ENCODE peak calls at places on chromosome 5, in nine cellular contexts. M is bronchial epithelial cell, U is dorsolateral prefrontal cortex, W is Panc1, Q is GM12865, S is GM10248, E is spleen, N is heart left ventricle, K is ovary. X is an unnamed sample.

GRCh38 chr5:151868451-151868850 is 56.2 kb downstream of the GLRA1 start:
- DNase-seq in M (no peak), U (no peak), W (no peak), Q (peak), S (no peak), E (no peak), N (no peak), K (no peak), X (no peak)

GRCh38 chr5:43680286-43680685 is 77.3 kb downstream of the NNT start:
- DNase-seq in M (no peak), U (no peak), W (no peak), Q (no peak), S (no peak), E (no peak), N (no peak), K (no peak), X (no peak)

GRCh38 chr5:5042786-5043185 is 97.3 kb upstream of the ADAMTS16 start:
- DNase-seq in M (no peak), U (no peak), W (no peak), Q (no peak), S (no peak), E (no peak), N (no peak), K (no peak), X (no peak)

GRCh38 chr5:36703245-36703860 is 96.9 kb downstream of the SLC1A3 start:
- DNase-seq in M (no peak), U (no peak), W (no peak), Q (no peak), S (no peak), E (no peak), N (peak), K (no peak), X (no peak)

GRCh38 chr5:56147679-56148230 is 85.4 kb downstream of the ANKRD55 start:
- DNase-seq in M (no peak), U (no peak), W (no peak), Q (no peak), S (no peak), E (no peak), N (no peak), K (no peak), X (no peak)

GRCh38 chr5:151086192-151086869 is 5.5 kb upstream of the TNIP1 start:
- DNase-seq in M (peak), U (no peak), W (no peak), Q (no peak), S (no peak), E (peak), N (peak), K (no peak), X (no peak)

GRCh38 chr5:135035678-135036030 is 1.6 kb upstream of the PITX1 start:
- DNase-seq in M (no peak), U (no peak), W (no peak), Q (no peak), S (no peak), E (no peak), N (no peak), K (no peak), X (no peak)

GRCh38 chr5:59483971-59484472 is 409.5 kb downstream of the PDE4D start:
- DNase-seq in M (peak), U (no peak), W (no peak), Q (no peak), S (no peak), E (no peak), N (no peak), K (no peak), X (no peak)

GRCh38 chr5:98320317-98320716 is 453.1 kb upstream of the RGMB start:
- DNase-seq in M (no peak), U (no peak), W (no peak), Q (no peak), S (no peak), E (no peak), N (no peak), K (no peak), X (no peak)

GRCh38 chr5:17441351-17441750 is 56.7 kb upstream of the TAF11L2 start:
- DNase-seq in M (no peak), U (no peak), W (no peak), Q (no peak), S (no peak), E (no peak), N (no peak), K (no peak), X (no peak)

GRCh38 chr5:168948746-168949145 is 352.2 kb downstream of the SLIT3 start:
- DNase-seq in M (peak), U (no peak), W (no peak), Q (no peak), S (no peak), E (no peak), N (no peak), K (no peak), X (no peak)

GRCh38 chr5:41973887-41974286 is 48.8 kb downstream of the FBXO4 start:
- DNase-seq in M (no peak), U (no peak), W (no peak), Q (no peak), S (no peak), E (no peak), N (no peak), K (no peak), X (no peak)

GRCh38 chr5:41967401-41967800 is 42.3 kb downstream of the FBXO4 start:
- DNase-seq in M (no peak), U (no peak), W (no peak), Q (no peak), S (no peak), E (no peak), N (no peak), K (no peak), X (no peak)

GRCh38 chr5:41966706-41967105 is 41.6 kb downstream of the FBXO4 start:
- DNase-seq in M (no peak), U (no peak), W (no peak), Q (no peak), S (no peak), E (no peak), N (no peak), K (no peak), X (no peak)

GRCh38 chr5:41973087-41973486 is 48.0 kb downstream of the FBXO4 start:
- DNase-seq in M (no peak), U (no peak), W (no peak), Q (no peak), S (no peak), E (no peak), N (no peak), K (no peak), X (no peak)

DNA sequence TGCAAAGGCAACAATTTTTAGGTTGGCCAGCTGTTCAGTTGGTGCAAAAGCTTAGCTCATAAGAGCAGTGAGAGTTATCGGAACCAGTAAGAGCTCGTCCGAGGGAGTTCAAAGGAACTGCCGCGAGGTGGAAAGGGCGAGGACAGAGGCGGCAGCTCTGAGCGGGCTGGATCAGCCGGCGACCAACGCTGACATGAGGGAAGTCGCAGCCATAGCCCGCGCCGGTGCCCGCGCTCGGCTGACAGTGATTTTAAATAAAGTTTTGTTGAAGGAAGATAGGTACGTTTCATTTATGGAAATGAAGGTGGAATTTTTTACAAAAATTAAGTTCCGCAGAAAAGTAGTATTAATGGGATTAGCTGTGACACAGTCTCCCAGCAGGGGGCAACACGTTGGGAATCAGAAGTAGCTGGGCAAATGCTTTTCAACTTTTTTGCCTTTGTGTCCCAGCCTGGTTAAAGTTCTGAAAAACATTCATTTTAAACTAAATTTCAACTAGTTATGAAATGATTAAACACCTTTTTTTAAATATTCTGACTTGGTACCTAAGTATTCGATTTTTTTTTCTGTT is 43.2 kb downstream of the FBXO4 start:
- DNase-seq in M (no peak), U (no peak), W (no peak), Q (no peak), S (no peak), E (no peak), N (no peak), K (no peak), X (no peak)
- TF ChIP-seq CTCF in M (no peak), U (no peak), W (no peak), Q (no peak), S (no peak), E (no peak), N (no peak), K (no peak), X (no peak)

GRCh38 chr5:177507596-177508216 is 1.9 kb downstream of the DOK3 start:
- DNase-seq in M (no peak), U (no peak), W (no peak), Q (peak), S (no peak), E (peak), N (no peak), K (no peak), X (no peak)

GRCh38 chr5:177508217-177508611 is 1.4 kb downstream of the DOK3 start:
- DNase-seq in M (no peak), U (no peak), W (no peak), Q (peak), S (no peak), E (peak), N (no peak), K (no peak), X (no peak)

GRCh38 chr5:177505075-177505474 is 4.6 kb downstream of the DOK3 start:
- DNase-seq in M (no peak), U (no peak), W (no peak), Q (no peak), S (no peak), E (peak), N (no peak), K (no peak), X (no peak)

GRCh38 chr5:177508837-177509236 is 789 bp downstream of the DOK3 start:
- DNase-seq in M (no peak), U (no peak), W (no peak), Q (peak), S (peak), E (peak), N (no peak), K (no peak), X (peak)

GRCh38 chr5:177507165-177507564 is 2.5 kb downstream of the DOK3 start:
- DNase-seq in M (no peak), U (no peak), W (no peak), Q (peak), S (no peak), E (no peak), N (no peak), K (no peak), X (no peak)
- TF ChIP-seq CTCF in M (peak), U (no peak), W (no peak), Q (peak), S (peak), E (no peak), N (no peak), K (no peak), X (no peak)

GRCh38 chr5:172059661-172060100 is 53.2 kb upstream of the FBXW11 start:
- DNase-seq in M (peak), U (no peak), W (no peak), Q (no peak), S (no peak), E (no peak), N (no peak), K (no peak), X (no peak)
- TF ChIP-seq CTCF in M (peak), U (peak), W (peak), Q (peak), S (peak), E (peak), N (peak), K (no peak), X (no peak)

DNA sequence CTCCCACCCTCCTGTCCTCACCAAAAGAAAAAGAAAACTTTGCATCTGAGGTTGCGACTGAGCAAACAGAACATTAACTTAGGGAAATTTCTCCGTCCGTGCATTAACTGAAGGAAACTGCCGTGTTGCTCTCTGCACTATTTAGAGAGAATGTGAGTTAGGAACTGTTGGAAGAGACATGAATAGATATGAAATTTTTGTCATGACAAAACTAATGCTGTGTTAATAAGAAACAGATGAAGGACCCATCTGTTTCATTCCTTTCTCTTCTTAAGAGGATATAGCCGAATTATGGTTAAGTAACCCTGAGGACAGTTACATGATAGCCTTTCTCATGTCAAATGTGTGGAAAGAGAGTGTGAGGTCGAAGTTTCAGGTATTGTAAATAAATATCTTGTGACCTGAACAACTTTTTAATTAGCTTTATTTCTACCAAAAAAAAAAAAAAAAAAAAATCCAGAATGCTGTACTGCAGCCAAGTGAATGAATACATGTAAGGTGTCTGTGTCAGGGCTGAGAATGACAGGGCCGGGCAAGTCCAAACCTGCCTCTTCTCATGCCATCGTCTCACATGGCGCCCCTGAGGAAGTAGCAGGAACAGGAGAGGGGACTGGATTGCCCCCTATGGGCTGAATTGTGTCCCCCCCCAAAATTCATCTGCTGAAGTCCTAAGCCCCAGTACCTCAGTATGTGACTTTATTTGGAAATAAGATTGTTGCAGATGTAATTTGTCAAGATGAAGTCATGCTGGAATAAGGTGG is 35.6 kb upstream of the ANKRD33B start:
- DNase-seq in M (peak), U (no peak), W (no peak), Q (peak), S (no peak), E (no peak), N (no peak), K (no peak), X (no peak)
- TF ChIP-seq CTCF in M (peak), U (no peak), W (no peak), Q (no peak), S (no peak), E (no peak), N (no peak), K (no peak), X (no peak)

DNA sequence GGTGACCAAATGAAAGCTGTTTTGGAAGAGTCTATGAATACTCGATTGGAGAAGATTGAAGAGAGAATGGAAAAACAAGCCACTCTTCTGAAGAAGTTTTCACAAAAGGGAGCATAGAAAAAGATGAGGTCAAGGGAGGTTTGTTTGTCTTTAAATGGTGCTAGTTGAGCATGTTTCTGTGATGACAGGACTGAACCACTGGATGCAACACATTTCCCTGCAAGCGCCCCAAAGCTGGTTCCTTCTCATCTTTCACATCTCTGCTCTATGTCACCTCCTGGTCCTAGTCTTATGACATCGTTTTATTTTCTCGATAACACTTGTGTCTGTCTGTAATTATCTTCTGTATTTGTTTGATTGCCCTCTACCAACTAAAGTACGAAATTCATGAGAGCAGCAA is 3.8 kb upstream of the CCDC192 start:
- DNase-seq in M (no peak), U (no peak), W (no peak), Q (no peak), S (no peak), E (no peak), N (no peak), K (no peak), X (no peak)
- TF ChIP-seq CTCF in M (no peak), U (no peak), W (no peak), Q (no peak), S (no peak), E (no peak), N (no peak), K (no peak), X (no peak)

GRCh38 chr5:137741718-137742117 is 5.8 kb upstream of the KLHL3 start:
- DNase-seq in M (no peak), U (no peak), W (no peak), Q (no peak), S (no peak), E (no peak), N (no peak), K (no peak), X (no peak)
- TF ChIP-seq CTCF in M (no peak), U (no peak), W (no peak), Q (no peak), S (no peak), E (no peak), N (no peak), K (no peak), X (no peak)

GRCh38 chr5:72356361-72356760 is 36.2 kb downstream of the PTCD2 start:
- DNase-seq in M (no peak), U (no peak), W (no peak), Q (no peak), S (no peak), E (no peak), N (no peak), K (no peak), X (no peak)

GRCh38 chr5:72358925-72359324 is 38.8 kb downstream of the PTCD2 start:
- DNase-seq in M (no peak), U (no peak), W (no peak), Q (no peak), S (no peak), E (no peak), N (no peak), K (no peak), X (no peak)

GRCh38 chr5:72353046-72353445 is 32.9 kb downstream of the PTCD2 start:
- DNase-seq in M (no peak), U (no peak), W (no peak), Q (no peak), S (no peak), E (no peak), N (no peak), K (no peak), X (no peak)

GRCh38 chr5:72355706-72356299 is 35.6 kb downstream of the PTCD2 start:
- DNase-seq in M (peak), U (peak), W (no peak), Q (no peak), S (no peak), E (no peak), N (no peak), K (no peak), X (no peak)
- TF ChIP-seq CTCF in M (peak), U (peak), W (peak), Q (no peak), S (peak), E (peak), N (peak), K (no peak), X (peak)

GRCh38 chr5:74682636-74683035 is 2.4 kb upstream of the HEXB start:
- DNase-seq in M (peak), U (no peak), W (no peak), Q (no peak), S (no peak), E (no peak), N (no peak), K (no peak), X (no peak)

GRCh38 chr5:74684900-74685851 is at the start of gene HEXB:
- DNase-seq in M (peak), U (peak), W (no peak), Q (peak), S (peak), E (peak), N (peak), K (peak), X (peak)

GRCh38 chr5:74679968-74680367 is 5.1 kb upstream of the HEXB start:
- DNase-seq in M (peak), U (no peak), W (no peak), Q (no peak), S (no peak), E (no peak), N (no peak), K (no peak), X (no peak)
- TF ChIP-seq CTCF in M (no peak), U (no peak), W (no peak), Q (no peak), S (no peak), E (no peak), N (no peak), K (no peak), X (no peak)

X was measured in GM20000.